ENCODE peak calls at places on chromosomes 7 and 10, in four cellular contexts. I is HepG2, Q is SK-N-SH, M is GM12878. R is an unnamed sample.

GRCh38 chr7:42494722-42495121 is 257.7 kb upstream of the GLI3 start:
- DNase-seq in M (no peak), Q (no peak), I (no peak), R (no peak)

GRCh38 chr10:24465124-24465874 is 256.4 kb downstream of the KIAA1217 start:
- DNase-seq in M (no peak), I (no peak), Q (no peak), R (peak)

GRCh38 chr7:95180-95862 is 97.0 kb upstream of the FAM20C start:
- DNase-seq in Q (no peak), M (no peak), I (no peak), R (no peak)

GRCh38 chr7:100370303-100370702 is 3.0 kb upstream of the PILRA start:
- DNase-seq in M (no peak), Q (no peak), I (no peak), R (no peak)

GRCh38 chr7:69283421-69283820 is 314.9 kb upstream of the AUTS2 start:
- DNase-seq in M (no peak), I (no peak), Q (no peak), R (no peak)

GRCh38 chr7:151520419-151521229 is 929 bp upstream of the RHEB start:
- DNase-seq in I (no peak), M (no peak), Q (peak), R (peak)

GRCh38 chr7:74656421-74656910 is 1.1 kb upstream of the GTF2I start:
- DNase-seq in I (peak), Q (peak), M (no peak), R (peak)

GRCh38 chr7:44394636-44395035 is 69.2 kb upstream of the CAMK2B start:
- DNase-seq in I (no peak), M (no peak), Q (no peak), R (no peak)

GRCh38 chr10:84294766-84295447 is 33.5 kb upstream of the CCSER2 start:
- DNase-seq in I (no peak), Q (no peak), M (no peak), R (no peak)

GRCh38 chr10:85993840-85994507 is 372.6 kb downstream of the GRID1 start:
- DNase-seq in M (no peak), Q (peak), I (no peak), R (no peak)

GRCh38 chr10:72215611-72216549 is at the start of the genes ANAPC16 and ASCC1:
- DNase-seq in M (peak), I (peak), Q (peak), R (peak)

GRCh38 chr7:116598278-116598677 is 73.4 kb downstream of the CAV1 start:
- DNase-seq in I (no peak), M (no peak), Q (peak), R (no peak)

GRCh38 chr7:129434846-129435318 is 650 bp downstream of the STRIP2 start:
- DNase-seq in I (peak), M (no peak), Q (peak), R (no peak)

GRCh38 chr7:127667017-127667670 is 15.2 kb downstream of the SND1 start:
- DNase-seq in I (no peak), M (no peak), Q (no peak), R (no peak)

GRCh38 chr10:121695731-121696464 is 97.7 kb upstream of the FGFR2 start:
- DNase-seq in Q (no peak), M (no peak), I (peak), R (no peak)

GRCh38 chr10:128187788-128188185 is 61.6 kb upstream of the MKI67 start:
- DNase-seq in I (no peak), M (no peak), Q (no peak), R (no peak)

GRCh38 chr10:48708144-48708543 is 23.5 kb downstream of the WDFY4 start:
- DNase-seq in M (no peak), Q (no peak), I (no peak), R (no peak)

GRCh38 chr10:72727128-72727527 is 35.2 kb downstream of the MCU start:
- DNase-seq in Q (peak), M (no peak), I (no peak), R (no peak)

GRCh38 chr10:15222511-15222910 is 54.0 kb upstream of the NMT2 start:
- DNase-seq in M (no peak), Q (no peak), I (no peak), R (no peak)

GRCh38 chr7:155953781-155954549 is 141.7 kb upstream of the SHH start:
- DNase-seq in I (peak), Q (no peak), M (no peak), R (no peak)

GRCh38 chr7:3861941-3862340 is 560.9 kb downstream of the SDK1 start:
- DNase-seq in Q (no peak), I (no peak), M (peak), R (no peak)

GRCh38 chr7:65475734-65476319 is 102.2 kb downstream of the ZNF92 start:
- DNase-seq in M (peak), Q (no peak), I (peak), R (peak)

GRCh38 chr7:143245123-143245522 is 18.1 kb upstream of the GSTK1 start:
- DNase-seq in Q (no peak), M (no peak), I (no peak), R (no peak)

GRCh38 chr10:85863301-85864172 is 503.1 kb downstream of the GRID1 start:
- DNase-seq in I (no peak), M (no peak), Q (no peak), R (no peak)

GRCh38 chr7:134562136-134562535 is 13.2 kb downstream of the AKR1B15 start:
- DNase-seq in I (no peak), M (no peak), Q (no peak), R (no peak)

GRCh38 chr7:105017263-105018051 is 3.5 kb downstream of the KMT2E start:
- DNase-seq in Q (no peak), M (no peak), I (no peak), R (no peak)

GRCh38 chr10:88538038-88538437 is 45.1 kb downstream of the RNLS start:
- DNase-seq in Q (no peak), I (no peak), M (no peak), R (no peak)

GRCh38 chr10:119715628-119716505 is 10.0 kb upstream of the INPP5F start:
- DNase-seq in I (peak), M (no peak), Q (peak), R (no peak)

GRCh38 chr10:6713120-6713519 is 133.0 kb upstream of the PRKCQ start:
- DNase-seq in I (no peak), Q (no peak), M (no peak), R (peak)

DNA sequence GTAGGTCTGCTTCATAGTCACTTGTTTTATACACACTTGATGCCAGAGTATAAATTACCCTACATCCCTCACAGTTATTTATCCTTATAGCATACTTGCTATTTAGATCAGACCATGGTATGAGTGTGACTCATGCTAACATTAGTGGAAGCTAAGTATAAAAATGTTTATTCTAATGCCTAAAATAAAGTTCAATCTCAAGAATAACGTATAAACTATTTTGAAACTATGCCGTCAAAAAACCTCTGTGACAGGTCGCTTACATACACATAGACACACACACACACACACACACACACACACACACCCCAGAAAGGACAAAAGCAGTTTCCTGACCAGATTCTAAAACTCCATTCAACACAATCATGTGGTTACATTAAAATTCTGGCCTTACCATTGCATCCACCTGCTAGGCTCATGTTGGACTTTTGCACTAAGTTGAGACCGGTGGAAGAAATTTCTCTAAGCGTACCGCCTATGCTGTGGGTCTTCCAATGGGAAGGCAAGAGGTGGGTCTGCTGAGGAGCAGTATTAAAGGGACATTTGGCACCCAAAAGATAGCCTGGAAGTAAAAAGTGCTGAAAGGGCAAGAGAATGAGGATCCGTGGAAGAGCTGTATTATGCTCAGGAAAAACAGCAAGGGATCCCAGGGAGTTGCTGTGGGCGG is 5.0 kb downstream of the FOXP2 start:
- DNase-seq in Q (no peak), I (no peak), M (no peak), R (no peak)
- TF ChIP-seq JUND in Q (no peak), I (no peak), M (no peak), R (no peak)

GRCh38 chr10:131947631-131948347 is 33.9 kb downstream of the BNIP3 start:
- DNase-seq in Q (no peak), I (no peak), M (no peak), R (no peak)

GRCh38 chr10:131946880-131947279 is 34.8 kb downstream of the BNIP3 start:
- DNase-seq in I (no peak), Q (no peak), M (no peak), R (no peak)

GRCh38 chr10:131949041-131949862 is 32.5 kb downstream of the BNIP3 start:
- DNase-seq in I (no peak), M (no peak), Q (no peak), R (no peak)

GRCh38 chr10:131946321-131946751 is 35.4 kb downstream of the BNIP3 start:
- DNase-seq in Q (no peak), M (no peak), I (no peak), R (no peak)

DNA sequence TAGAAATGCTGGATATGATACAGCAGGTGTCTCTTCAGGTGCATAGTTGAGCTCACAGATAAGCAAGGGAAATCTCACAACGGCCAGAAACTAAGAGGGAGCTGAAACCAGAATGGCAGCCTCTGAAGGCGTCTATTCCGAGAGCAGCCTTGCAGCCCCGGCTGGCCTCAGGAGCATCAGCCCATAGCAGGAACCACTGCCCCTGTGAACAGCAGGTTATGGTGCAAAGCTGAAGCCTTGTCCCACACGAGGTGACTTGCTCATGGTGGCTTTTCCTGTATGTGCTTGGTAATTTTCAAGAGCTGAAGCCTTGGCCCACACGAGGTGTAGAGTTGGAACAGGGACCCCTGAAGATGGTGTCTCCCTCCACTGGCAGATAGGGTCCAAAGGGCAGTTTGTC is 33.2 kb downstream of the BNIP3 start:
- DNase-seq in I (no peak), M (no peak), Q (no peak), R (no peak)
- TF ChIP-seq JUND in I (no peak), M (no peak), Q (no peak), R (no peak)

DNA sequence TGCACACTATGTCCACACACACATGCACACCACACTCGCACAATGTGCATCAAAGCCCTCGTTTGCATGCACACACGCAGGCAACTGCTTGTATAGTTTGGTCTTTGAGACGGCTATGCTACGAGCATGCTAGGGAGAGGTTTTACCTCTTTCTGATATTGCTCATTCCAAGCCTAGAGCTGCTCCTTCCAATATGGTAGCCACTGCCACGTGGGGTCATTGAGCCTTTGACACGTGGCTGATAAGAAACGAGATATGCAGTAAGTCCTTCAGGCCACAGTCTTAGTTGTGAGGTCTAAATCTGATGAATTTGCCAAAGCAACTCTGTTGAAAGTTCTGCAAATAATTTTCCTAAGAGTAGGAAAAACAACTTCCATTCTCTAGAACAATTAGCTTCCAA is 204.4 kb downstream of the KLF6 start:
- DNase-seq in Q (no peak), M (no peak), I (no peak), R (no peak)
- TF ChIP-seq JUND in Q (no peak), M (no peak), I (no peak), R (no peak)

DNA sequence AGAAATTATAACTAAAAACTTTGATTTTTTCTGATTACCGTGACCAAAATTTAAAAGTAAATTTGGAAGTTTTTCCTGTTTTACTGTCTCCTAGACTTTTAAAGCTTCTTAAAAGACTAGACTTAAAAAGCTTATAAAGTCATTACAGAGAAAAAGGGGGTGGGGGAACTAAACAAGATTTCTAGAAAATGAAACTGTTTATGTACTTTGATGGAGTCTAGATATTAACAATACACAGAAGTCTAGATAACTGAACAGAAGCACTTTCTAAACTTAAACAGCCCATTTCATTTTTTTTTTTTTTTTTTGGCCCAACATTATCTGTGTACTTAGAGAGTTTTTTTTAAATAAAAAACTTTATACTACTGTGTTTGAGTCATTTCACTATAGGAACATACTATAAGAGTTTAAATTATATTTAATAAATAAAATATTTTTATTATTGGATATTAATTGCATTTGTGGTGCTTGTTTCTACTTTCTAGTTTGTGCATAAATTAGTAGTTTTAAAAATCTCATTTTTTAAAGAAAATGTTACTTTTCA is 98.5 kb downstream of the PHTF2 start:
- DNase-seq in I (no peak), Q (no peak), M (no peak), R (no peak)
- TF ChIP-seq JUND in I (no peak), Q (no peak), M (no peak), R (no peak)

GRCh38 chr7:92735707-92736106 is 100.7 kb downstream of the CDK6 start:
- DNase-seq in M (no peak), Q (no peak), I (no peak), R (no peak)
- TF ChIP-seq JUND in M (no peak), Q (peak), I (no peak), R (no peak)

GRCh38 chr7:34260282-34260681 is 354.9 kb downstream of the BMPER start:
- DNase-seq in M (no peak), I (no peak), Q (no peak), R (no peak)
- TF ChIP-seq JUND in M (no peak), I (no peak), Q (peak), R (no peak)

GRCh38 chr7:132501956-132502355 is 74.3 kb downstream of the PLXNA4 start:
- DNase-seq in Q (no peak), M (no peak), I (no peak), R (no peak)

GRCh38 chr7:132499065-132499464 is 77.2 kb downstream of the PLXNA4 start:
- DNase-seq in Q (peak), I (no peak), M (no peak), R (no peak)

GRCh38 chr7:132498319-132498718 is 78.0 kb downstream of the PLXNA4 start:
- DNase-seq in M (no peak), I (no peak), Q (no peak), R (no peak)

GRCh38 chr7:132503415-132503814 is 72.9 kb downstream of the PLXNA4 start:
- DNase-seq in Q (no peak), M (no peak), I (no peak), R (no peak)

GRCh38 chr7:132500727-132501410 is 75.4 kb downstream of the PLXNA4 start:
- DNase-seq in M (no peak), I (no peak), Q (peak), R (no peak)
- TF ChIP-seq JUND in M (no peak), I (no peak), Q (no peak), R (no peak)

GRCh38 chr7:82166666-82167065 is 276.9 kb downstream of the CACNA2D1 start:
- DNase-seq in I (no peak), M (no peak), Q (no peak), R (no peak)

GRCh38 chr7:82164410-82164809 is 279.2 kb downstream of the CACNA2D1 start:
- DNase-seq in Q (no peak), I (no peak), M (no peak), R (no peak)

GRCh38 chr7:82163586-82163985 is 280.0 kb downstream of the CACNA2D1 start:
- DNase-seq in M (no peak), Q (no peak), I (no peak), R (no peak)

GRCh38 chr7:82167568-82168314 is 275.8 kb downstream of the CACNA2D1 start:
- DNase-seq in Q (no peak), I (no peak), M (no peak), R (no peak)

DNA sequence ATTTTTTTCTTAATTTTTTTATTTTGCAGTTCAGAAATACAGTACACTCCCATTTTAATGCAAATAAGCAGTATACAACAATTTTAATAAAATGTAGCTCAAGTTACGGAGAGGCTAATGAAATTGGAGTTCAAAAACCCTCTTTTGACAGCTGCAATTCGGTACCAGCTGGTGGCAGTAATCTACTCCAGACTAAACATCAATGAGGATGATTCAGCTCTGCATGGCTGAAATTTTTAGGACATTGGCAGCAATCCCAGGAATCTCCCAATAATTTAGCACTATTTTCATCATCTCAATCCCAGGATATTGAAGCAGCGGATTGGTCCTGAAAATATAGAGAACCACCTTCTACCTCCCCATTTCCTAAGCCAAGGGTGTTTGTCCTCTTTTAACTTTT is 278.8 kb downstream of the CACNA2D1 start:
- DNase-seq in M (no peak), I (no peak), Q (peak), R (no peak)
- TF ChIP-seq JUND in M (no peak), I (no peak), Q (peak), R (no peak)

GRCh38 chr10:132957981-132958885 is 15.9 kb upstream of the CFAP46 start:
- DNase-seq in M (no peak), Q (no peak), I (no peak), R (no peak)

GRCh38 chr10:132957131-132957530 is 14.8 kb upstream of the CFAP46 start:
- DNase-seq in Q (peak), I (no peak), M (no peak), R (no peak)

GRCh38 chr10:132953428-132953827 is 11.1 kb upstream of the CFAP46 start:
- DNase-seq in M (no peak), I (no peak), Q (no peak), R (no peak)

GRCh38 chr10:132958886-132959295 is 16.5 kb upstream of the CFAP46 start:
- DNase-seq in M (no peak), Q (peak), I (no peak), R (no peak)

GRCh38 chr10:132955479-132955878 is 13.1 kb upstream of the CFAP46 start:
- DNase-seq in I (no peak), M (no peak), Q (no peak), R (no peak)
- TF ChIP-seq JUND in I (no peak), M (no peak), Q (no peak), R (no peak)

DNA sequence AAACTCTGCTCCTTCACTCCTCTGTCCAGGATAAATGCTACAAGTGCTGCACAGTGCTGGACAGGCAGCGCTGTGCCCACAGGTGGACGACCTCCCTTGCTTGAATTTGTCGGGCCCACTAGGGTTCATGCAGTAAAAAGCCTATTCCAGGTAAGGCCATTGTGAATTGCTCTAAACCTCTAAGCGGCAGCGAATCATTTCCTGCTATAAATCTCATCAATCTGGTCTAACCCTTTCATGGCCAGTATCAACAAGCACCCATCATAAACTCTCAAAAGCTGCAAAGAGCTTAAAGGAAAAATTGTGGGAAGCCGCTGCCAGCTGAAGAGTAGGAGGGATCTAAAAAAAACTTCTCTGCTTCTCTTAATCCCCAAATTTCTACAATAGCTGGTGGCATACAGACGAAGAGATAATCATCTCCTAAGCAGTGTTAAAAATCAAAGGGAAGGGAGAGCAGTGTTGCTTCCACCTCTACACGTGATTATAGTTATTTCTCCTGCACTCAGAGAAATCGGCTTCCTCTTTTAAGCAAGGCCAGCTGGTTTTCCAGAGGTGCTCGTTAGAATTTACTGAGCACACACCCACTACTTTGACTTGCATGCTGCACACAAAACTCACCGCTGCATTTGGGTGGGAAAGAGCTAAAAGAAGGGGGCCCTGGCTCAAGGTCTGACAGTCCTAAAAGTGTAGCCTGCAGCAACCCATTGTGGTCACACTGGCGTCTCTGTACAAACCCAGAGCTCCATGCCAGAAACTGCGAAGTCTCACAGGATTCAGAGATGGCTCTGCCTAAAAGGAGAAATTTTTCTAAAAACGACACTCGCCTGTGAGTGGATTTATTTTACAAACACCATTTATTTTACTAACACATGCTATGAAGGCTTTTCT is 133.9 kb downstream of the SLC25A13 start:
- DNase-seq in Q (no peak), M (no peak), I (no peak), R (no peak)
- TF ChIP-seq JUND in Q (no peak), M (no peak), I (no peak), R (no peak)

R was measured in T47D.